ENCODE peak calls at places on chromosomes 11 and 22, in four cellular contexts. One of them, this sample, is unnamed.

GRCh38 chr11:132126973-132127900 is 756.8 kb downstream of the NTM start:
- DNase-seq in HEK293T: peak
- DNase-seq in K562: no peak
- DNase-seq in HepG2: peak
- DNase-seq in this sample: peak

GRCh38 chr22:39426380-39427043 is 26.9 kb downstream of the TAB1 start:
- DNase-seq in HEK293T: no peak
- DNase-seq in K562: no peak
- DNase-seq in HepG2: no peak
- DNase-seq in this sample: no peak

GRCh38 chr11:76835928-76836612 is 24.6 kb upstream of the ACER3 start:
- DNase-seq in HEK293T: no peak
- DNase-seq in K562: no peak
- DNase-seq in HepG2: no peak
- DNase-seq in this sample: no peak

GRCh38 chr11:66462010-66462409 is 4.7 kb upstream of the PELI3 start:
- DNase-seq in HEK293T: no peak
- DNase-seq in K562: no peak
- DNase-seq in HepG2: no peak
- DNase-seq in this sample: no peak

GRCh38 chr11:95495722-95496121 is 264.7 kb upstream of the SESN3 start:
- DNase-seq in HEK293T: no peak
- DNase-seq in K562: no peak
- DNase-seq in HepG2: no peak
- DNase-seq in this sample: no peak

GRCh38 chr11:29224739-29225384 is 792.0 kb downstream of the KCNA4 start:
- DNase-seq in HEK293T: no peak
- DNase-seq in K562: no peak
- DNase-seq in HepG2: no peak
- DNase-seq in this sample: peak

GRCh38 chr22:23749747-23750373 is 1.1 kb downstream of the ZNF70 start:
- DNase-seq in HEK293T: no peak
- DNase-seq in K562: no peak
- DNase-seq in HepG2: no peak
- DNase-seq in this sample: no peak

GRCh38 chr22:48575567-48576332 is 1251.9 kb downstream of the BRD1 start:
- DNase-seq in HEK293T: no peak
- DNase-seq in K562: no peak
- DNase-seq in HepG2: no peak
- DNase-seq in this sample: no peak

GRCh38 chr11:17561466-17562001 is 14.5 kb downstream of the OTOG start:
- DNase-seq in HEK293T: no peak
- DNase-seq in K562: no peak
- DNase-seq in HepG2: no peak
- DNase-seq in this sample: peak

GRCh38 chr11:120828847-120829246 is 195.1 kb upstream of the TBCEL start:
- DNase-seq in HEK293T: no peak
- DNase-seq in K562: no peak
- DNase-seq in HepG2: no peak
- DNase-seq in this sample: no peak

GRCh38 chr11:130448416-130449068 is at the start of gene ADAMTS15:
- DNase-seq in HEK293T: peak
- DNase-seq in K562: no peak
- DNase-seq in HepG2: peak
- DNase-seq in this sample: peak

GRCh38 chr11:88206746-88207145 is 31.5 kb upstream of the RAB38 start:
- DNase-seq in HEK293T: no peak
- DNase-seq in K562: no peak
- DNase-seq in HepG2: no peak
- DNase-seq in this sample: no peak

GRCh38 chr11:3686751-3687150 is 15.6 kb upstream of the CHRNA10 start:
- DNase-seq in HEK293T: no peak
- DNase-seq in K562: no peak
- DNase-seq in HepG2: no peak
- DNase-seq in this sample: no peak

GRCh38 chr11:9787981-9788521 is 124.2 kb downstream of the SWAP70 start:
- DNase-seq in HEK293T: no peak
- DNase-seq in K562: no peak
- DNase-seq in HepG2: no peak
- DNase-seq in this sample: no peak

GRCh38 chr11:126855536-126855935 is 145.0 kb downstream of the KIRREL3 start:
- DNase-seq in HEK293T: no peak
- DNase-seq in K562: no peak
- DNase-seq in HepG2: no peak
- DNase-seq in this sample: no peak

GRCh38 chr11:60776167-60776566 is 9.0 kb upstream of the MS4A10 start:
- DNase-seq in HEK293T: no peak
- DNase-seq in K562: no peak
- DNase-seq in HepG2: no peak
- DNase-seq in this sample: no peak

GRCh38 chr11:62141111-62142042 is 17.6 kb downstream of the INCENP start:
- DNase-seq in HEK293T: no peak
- DNase-seq in K562: no peak
- DNase-seq in HepG2: no peak
- DNase-seq in this sample: no peak

GRCh38 chr22:48979482-48979881 is 848.2 kb downstream of the BRD1 start:
- DNase-seq in HEK293T: no peak
- DNase-seq in K562: peak
- DNase-seq in HepG2: peak
- DNase-seq in this sample: peak

GRCh38 chr11:45267660-45268340 is 18.3 kb downstream of the SYT13 start:
- DNase-seq in HEK293T: no peak
- DNase-seq in K562: no peak
- DNase-seq in HepG2: peak
- DNase-seq in this sample: no peak

GRCh38 chr22:32520612-32521011 is 46.0 kb downstream of the FBXO7 start:
- DNase-seq in HEK293T: no peak
- DNase-seq in K562: no peak
- DNase-seq in HepG2: no peak
- DNase-seq in this sample: no peak

GRCh38 chr11:15770798-15771414 is 585.4 kb downstream of the SOX6 start:
- DNase-seq in HEK293T: peak
- DNase-seq in K562: peak
- DNase-seq in HepG2: peak
- DNase-seq in this sample: peak

GRCh38 chr11:65414776-65415498 is 7.7 kb upstream of the NEAT1 start:
- DNase-seq in HEK293T: no peak
- DNase-seq in K562: no peak
- DNase-seq in HepG2: no peak
- DNase-seq in this sample: no peak

GRCh38 chr11:706439-706956 is 467 bp downstream of the EPS8L2 start:
- DNase-seq in HEK293T: no peak
- DNase-seq in K562: peak
- DNase-seq in HepG2: no peak
- DNase-seq in this sample: no peak
- TF ChIP-seq ELF4 in HEK293T: no peak
- TF ChIP-seq ELF4 in K562: no peak
- TF ChIP-seq ELF4 in HepG2: no peak
- TF ChIP-seq ELF4 in this sample: no peak

GRCh38 chr11:33622806-33623205 is 77.8 kb downstream of the C11orf91 start:
- DNase-seq in HEK293T: no peak
- DNase-seq in K562: no peak
- DNase-seq in HepG2: no peak
- DNase-seq in this sample: no peak

GRCh38 chr11:33618956-33619355 is 81.7 kb downstream of the C11orf91 start:
- DNase-seq in HEK293T: no peak
- DNase-seq in K562: no peak
- DNase-seq in HepG2: no peak
- DNase-seq in this sample: no peak

GRCh38 chr11:33624082-33624481 is 76.5 kb downstream of the C11orf91 start:
- DNase-seq in HEK293T: no peak
- DNase-seq in K562: no peak
- DNase-seq in HepG2: no peak
- DNase-seq in this sample: no peak

GRCh38 chr11:33620423-33621120 is 80.1 kb downstream of the C11orf91 start:
- DNase-seq in HEK293T: no peak
- DNase-seq in K562: no peak
- DNase-seq in HepG2: no peak
- DNase-seq in this sample: no peak

DNA sequence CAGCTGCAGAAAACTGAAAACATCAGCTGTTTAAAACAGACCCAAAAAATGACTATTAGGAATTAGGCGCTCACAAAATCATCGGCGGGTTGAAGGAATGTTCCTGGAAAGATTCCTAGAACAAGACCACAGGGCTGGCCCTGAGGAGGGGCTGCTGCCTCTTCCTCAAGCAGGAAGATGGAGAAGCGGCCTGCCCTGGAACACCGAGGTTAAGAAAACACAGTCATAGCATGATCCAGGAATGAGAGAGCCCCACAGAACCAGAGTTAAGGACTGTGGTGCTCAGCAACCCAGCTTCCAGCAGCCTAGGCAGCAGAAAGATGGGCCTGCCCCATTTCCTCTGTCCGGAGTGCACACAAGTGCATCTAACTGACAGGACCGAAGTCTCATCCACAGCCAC is 78.4 kb downstream of the C11orf91 start:
- DNase-seq in HEK293T: no peak
- DNase-seq in K562: no peak
- DNase-seq in HepG2: no peak
- DNase-seq in this sample: no peak
- TF ChIP-seq ELF4 in HEK293T: no peak
- TF ChIP-seq ELF4 in K562: no peak
- TF ChIP-seq ELF4 in HepG2: no peak
- TF ChIP-seq ELF4 in this sample: no peak

GRCh38 chr11:79396001-79396400 is 44.8 kb downstream of the TENM4 start:
- DNase-seq in HEK293T: no peak
- DNase-seq in K562: no peak
- DNase-seq in HepG2: no peak
- DNase-seq in this sample: no peak

GRCh38 chr11:79397252-79397651 is 43.6 kb downstream of the TENM4 start:
- DNase-seq in HEK293T: no peak
- DNase-seq in K562: no peak
- DNase-seq in HepG2: no peak
- DNase-seq in this sample: no peak

GRCh38 chr11:79400206-79400605 is 40.6 kb downstream of the TENM4 start:
- DNase-seq in HEK293T: no peak
- DNase-seq in K562: no peak
- DNase-seq in HepG2: no peak
- DNase-seq in this sample: no peak

GRCh38 chr11:79393362-79394043 is 47.3 kb downstream of the TENM4 start:
- DNase-seq in HEK293T: peak
- DNase-seq in K562: no peak
- DNase-seq in HepG2: no peak
- DNase-seq in this sample: peak

GRCh38 chr11:79396674-79397073 is 44.2 kb downstream of the TENM4 start:
- DNase-seq in HEK293T: no peak
- DNase-seq in K562: no peak
- DNase-seq in HepG2: no peak
- DNase-seq in this sample: no peak
- TF ChIP-seq ELF4 in HEK293T: no peak
- TF ChIP-seq ELF4 in K562: no peak
- TF ChIP-seq ELF4 in HepG2: no peak
- TF ChIP-seq ELF4 in this sample: no peak

GRCh38 chr22:44677299-44678244 is 24.4 kb upstream of the PRR5 start:
- DNase-seq in HEK293T: no peak
- DNase-seq in K562: no peak
- DNase-seq in HepG2: no peak
- DNase-seq in this sample: no peak
- TF ChIP-seq ELF4 in HEK293T: no peak
- TF ChIP-seq ELF4 in K562: no peak
- TF ChIP-seq ELF4 in HepG2: no peak
- TF ChIP-seq ELF4 in this sample: no peak

GRCh38 chr22:41479671-41480396 is 10.9 kb downstream of the ACO2 start:
- DNase-seq in HEK293T: no peak
- DNase-seq in K562: no peak
- DNase-seq in HepG2: no peak
- DNase-seq in this sample: peak

GRCh38 chr22:41480397-41480735 is 11.4 kb downstream of the ACO2 start:
- DNase-seq in HEK293T: no peak
- DNase-seq in K562: no peak
- DNase-seq in HepG2: no peak
- DNase-seq in this sample: no peak

GRCh38 chr22:41481925-41482318 is 13.0 kb downstream of the ACO2 start:
- DNase-seq in HEK293T: no peak
- DNase-seq in K562: no peak
- DNase-seq in HepG2: no peak
- DNase-seq in this sample: peak

GRCh38 chr22:41481131-41481830 is 12.4 kb downstream of the ACO2 start:
- DNase-seq in HEK293T: no peak
- DNase-seq in K562: no peak
- DNase-seq in HepG2: no peak
- DNase-seq in this sample: no peak

DNA sequence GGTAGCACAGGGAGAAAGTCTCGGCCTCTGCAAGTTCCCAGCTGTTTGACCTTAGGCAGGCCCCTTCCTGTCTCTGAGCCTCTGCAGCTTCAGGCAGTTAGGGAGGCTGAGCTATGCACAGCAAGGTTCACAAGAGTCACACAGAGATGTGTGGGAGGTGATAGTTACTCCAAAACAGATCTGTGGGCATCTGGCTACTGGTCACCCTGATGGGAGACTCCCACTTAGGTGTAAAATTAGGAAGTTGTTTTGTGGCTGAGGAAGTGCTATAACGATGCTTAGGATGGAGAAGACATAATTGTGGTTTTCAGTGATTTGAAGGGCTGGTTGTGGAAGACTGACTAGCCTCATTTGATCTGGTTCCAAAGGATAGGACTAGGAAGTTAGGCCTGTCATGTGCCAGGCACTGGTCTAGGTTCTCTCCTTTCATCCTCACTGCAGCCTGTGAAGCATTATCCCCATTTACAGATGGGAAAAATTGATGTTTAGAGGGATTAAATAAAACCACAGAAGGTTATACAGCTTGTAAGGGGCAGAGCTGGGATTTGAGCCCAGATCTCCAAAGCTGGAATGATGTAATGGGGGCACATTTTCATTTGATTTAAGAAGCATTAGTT is 13.5 kb downstream of the ACO2 start:
- DNase-seq in HEK293T: no peak
- DNase-seq in K562: no peak
- DNase-seq in HepG2: no peak
- DNase-seq in this sample: no peak
- TF ChIP-seq ELF4 in HEK293T: no peak
- TF ChIP-seq ELF4 in K562: no peak
- TF ChIP-seq ELF4 in HepG2: no peak
- TF ChIP-seq ELF4 in this sample: no peak

This sample was measured in WTC11.